ENCODE peak calls at places on chromosomes 7 and 10, in five cellular contexts. G, Z, W, D and I are unnamed samples.

GRCh38 chr10:89341136-89341535 is 13.3 kb downstream of the IFIT3 start:
- DNase-seq in G (no peak), Z (no peak), W (no peak), D (no peak), I (no peak)

GRCh38 chr7:77684030-77684429 is 12.2 kb upstream of the RSBN1L start:
- DNase-seq in G (no peak), Z (peak; percentile 18), W (no peak), D (no peak), I (no peak)

GRCh38 chr10:61452229-61452651 is 941 bp downstream of the TMEM26 start:
- DNase-seq in G (no peak), Z (peak; percentile 32), W (peak; percentile 29), D (no peak), I (no peak)

GRCh38 chr10:128420623-128421022 is 294.4 kb upstream of the MKI67 start:
- DNase-seq in G (no peak), Z (no peak), W (no peak), D (no peak), I (no peak)

GRCh38 chr10:108358912-108359311 is 1194.4 kb upstream of the SORCS1 start:
- DNase-seq in G (no peak), Z (no peak), W (no peak), D (peak; percentile 92), I (no peak)

GRCh38 chr10:12629767-12630165 is 280.4 kb downstream of the CAMK1D start:
- DNase-seq in G (no peak), Z (no peak), W (no peak), D (no peak), I (no peak)

GRCh38 chr10:29630205-29631048 is 4.3 kb downstream of the SVIL start:
- DNase-seq in G (no peak), Z (no peak), W (no peak), D (peak; percentile 76), I (no peak)

GRCh38 chr7:33395340-33395739 is 266.0 kb downstream of the BBS9 start:
- DNase-seq in G (no peak), Z (no peak), W (no peak), D (no peak), I (no peak)

GRCh38 chr7:27130540-27131389 is at the start of gene HOXA4:
- DNase-seq in G (peak; percentile 73), Z (peak; percentile 49), W (peak; percentile 90), D (peak; percentile 84), I (peak; percentile 64)

GRCh38 chr7:2214636-2215035 is 18.1 kb downstream of the MAD1L1 start:
- DNase-seq in G (no peak), Z (no peak), W (no peak), D (no peak), I (no peak)

GRCh38 chr10:113084031-113084430 is 134.0 kb downstream of the TCF7L2 start:
- DNase-seq in G (no peak), Z (no peak), W (no peak), D (no peak), I (no peak)

GRCh38 chr7:4123823-4124222 is 558.3 kb upstream of the FOXK1 start:
- DNase-seq in G (no peak), Z (no peak), W (no peak), D (peak; percentile 54), I (no peak)

GRCh38 chr10:88110822-88111221 is 247.4 kb downstream of the PTEN start:
- DNase-seq in G (no peak), Z (no peak), W (no peak), D (no peak), I (no peak)

GRCh38 chr10:73956476-73957338 is 41.2 kb upstream of the VCL start:
- DNase-seq in G (peak; percentile 67), Z (peak; percentile 34), W (no peak), D (peak; percentile 67), I (peak; percentile 11)

GRCh38 chr10:104067525-104067924 is 18.2 kb downstream of the COL17A1 start:
- DNase-seq in G (no peak), Z (peak; percentile 55), W (no peak), D (no peak), I (no peak)

GRCh38 chr10:49601857-49602256 is 8.3 kb upstream of the SLC18A3 start:
- DNase-seq in G (no peak), Z (no peak), W (no peak), D (peak; percentile 87), I (no peak)

GRCh38 chr7:84092207-84092606 is 102.4 kb downstream of the SEMA3A start:
- DNase-seq in G (peak; percentile 10), Z (no peak), W (no peak), D (peak; percentile 35), I (no peak)

GRCh38 chr10:76885815-76886214 is 751.8 kb downstream of the KCNMA1 start:
- DNase-seq in G (no peak), Z (no peak), W (no peak), D (no peak), I (no peak)

GRCh38 chr7:151135866-151136514 is 31.5 kb downstream of the GBX1 start:
- DNase-seq in G (no peak), Z (no peak), W (peak; percentile 10), D (no peak), I (no peak)

DNA sequence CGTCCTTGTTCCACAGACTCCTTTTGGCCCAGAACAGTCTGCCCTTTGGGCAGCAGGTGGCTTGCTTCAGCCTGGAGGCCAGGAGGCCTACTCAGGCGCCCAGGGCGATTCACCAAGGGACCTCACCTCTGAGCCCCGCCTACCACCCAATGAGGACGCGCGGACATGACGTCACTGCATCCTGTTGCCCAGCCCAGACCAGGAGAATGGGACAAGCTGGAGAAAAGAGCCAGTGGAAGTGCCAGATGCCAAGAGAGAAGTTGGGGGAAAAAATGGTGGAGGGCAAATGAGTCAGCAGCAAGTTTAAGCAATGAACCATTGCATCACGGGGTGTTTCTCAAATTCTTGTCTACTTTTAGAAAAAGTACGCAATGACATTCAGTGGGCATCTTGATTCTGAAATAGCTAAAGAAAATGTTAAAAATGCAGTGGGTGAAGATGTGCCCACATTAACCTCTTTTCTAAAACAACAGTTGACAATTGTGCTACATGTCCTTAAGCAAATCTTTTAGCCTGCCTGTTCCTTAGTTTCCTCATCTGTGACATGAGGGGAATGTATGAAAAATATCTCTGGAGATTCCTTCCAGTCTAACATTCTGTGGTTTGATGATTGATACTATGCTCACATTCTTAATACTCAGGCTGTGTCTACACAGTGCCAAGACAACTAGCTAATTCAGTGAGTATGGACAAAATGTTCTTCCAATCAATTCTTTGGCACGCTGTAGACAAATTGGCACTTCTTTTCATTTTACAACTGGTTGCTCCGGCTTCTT is 23.9 kb upstream of the LEP start:
- DNase-seq in G (no peak), Z (no peak), W (no peak), D (peak; percentile 7), I (no peak)
- H3K4me1 ChIP-seq in G (no peaks in the 10 kb centered on the region), Z (no peaks in the 10 kb centered on the region), W (no peaks in the 10 kb centered on the region), D (peaks cover 13% of the 10 kb centered on the region), I (no peaks in the 10 kb centered on the region)

GRCh38 chr10:132904169-132904813 is 38.1 kb downstream of the CFAP46 start:
- DNase-seq in G (no peak), Z (peak; percentile 56), W (no peak), D (peak; percentile 68), I (no peak)
- H3K4me3 ChIP-seq in G (no peak overlapping the region), Z (no peak overlapping the region), W (no peak overlapping the region), D (no peak overlapping the region), I (no peak overlapping the region)

DNA sequence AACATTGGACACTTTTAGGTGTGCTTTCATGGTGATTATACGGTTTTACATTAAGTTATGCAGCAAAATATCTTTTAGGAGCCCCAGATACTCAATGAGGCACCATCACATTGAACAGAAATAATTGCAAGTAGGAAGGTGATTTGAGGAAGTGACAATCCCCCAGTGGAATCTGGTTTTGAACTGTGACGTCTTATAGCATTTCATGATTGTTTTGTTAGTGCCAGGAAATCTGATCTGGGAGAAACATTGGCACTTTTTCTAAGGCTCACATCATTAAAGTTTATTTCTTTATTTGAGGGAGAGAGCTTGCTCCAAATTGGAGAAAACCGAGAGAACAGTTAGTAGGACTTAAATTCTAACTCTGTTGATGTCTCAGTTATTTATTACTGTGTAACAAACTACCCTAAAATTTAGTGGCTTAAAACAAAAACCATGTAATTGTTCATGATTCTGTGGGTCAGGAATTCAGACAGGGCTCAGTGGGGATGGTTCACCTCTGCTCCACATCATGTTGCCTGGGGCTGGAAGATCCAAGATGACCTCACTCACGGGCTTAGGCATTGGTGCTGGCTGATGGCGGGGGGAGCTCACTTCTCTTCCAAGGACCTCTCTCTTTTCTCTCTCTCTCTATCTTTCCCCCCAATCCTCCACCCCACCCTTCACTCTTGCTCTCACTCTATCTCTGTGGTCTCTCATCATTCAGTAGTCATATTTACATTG is 78.2 kb upstream of the STEAP1B start:
- DNase-seq in G (no peak), Z (no peak), W (no peak), D (peak; percentile 76), I (no peak)
- H3K4me1 ChIP-seq in G (no peaks in the 10 kb centered on the region), Z (peaks cover 3% of the 10 kb centered on the region), W (no peaks in the 10 kb centered on the region), D (peaks cover 44% of the 10 kb centered on the region), I (no peaks in the 10 kb centered on the region)

DNA sequence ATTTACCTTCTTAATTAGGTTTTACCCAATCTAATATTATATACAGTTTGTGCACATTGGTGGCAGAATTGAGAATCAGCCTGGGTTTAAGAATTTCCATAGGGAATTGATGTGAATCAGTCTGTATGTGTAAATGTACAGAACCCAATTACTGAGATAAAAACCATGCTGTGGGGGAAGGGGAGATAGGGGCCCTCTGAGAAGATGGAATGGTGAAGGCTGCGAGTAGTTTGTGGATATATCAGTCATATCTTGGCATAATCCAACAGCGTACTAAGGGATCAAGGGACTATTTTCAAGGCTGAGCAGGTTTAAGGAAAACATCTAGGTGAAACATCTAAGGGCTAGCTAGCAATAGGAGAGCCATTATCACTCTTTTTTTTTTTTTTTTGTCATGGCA is 6.7 kb downstream of the SGPL1 start:
- DNase-seq in G (no peak), Z (no peak), W (no peak), D (no peak), I (no peak)
- H3K4me3 ChIP-seq in G (no peak overlapping the region), Z (no peak overlapping the region), W (no peak overlapping the region), D (no peak overlapping the region), I (no peak overlapping the region)

GRCh38 chr7:43568529-43568928 is 14.4 kb upstream of the STK17A start:
- DNase-seq in G (no peak), Z (no peak), W (no peak), D (peak; percentile 93), I (no peak)

GRCh38 chr7:43575506-43575905 is 7.4 kb upstream of the STK17A start:
- DNase-seq in G (no peak), Z (no peak), W (no peak), D (no peak), I (no peak)

GRCh38 chr7:43569424-43569823 is 13.5 kb upstream of the STK17A start:
- DNase-seq in G (no peak), Z (no peak), W (no peak), D (peak; percentile 64), I (no peak)

GRCh38 chr7:43572516-43573049 is 10.3 kb upstream of the STK17A start:
- DNase-seq in G (no peak), Z (no peak), W (no peak), D (peak; percentile 97), I (no peak)

GRCh38 chr7:43570688-43571365 is 12.1 kb upstream of the STK17A start:
- DNase-seq in G (no peak), Z (no peak), W (no peak), D (peak; percentile 54), I (no peak)
- H3K4me1 ChIP-seq in G (peaks cover 5% of the 10 kb centered on the region), Z (no peaks in the 10 kb centered on the region), W (no peaks in the 10 kb centered on the region), D (peaks cover 49% of the 10 kb centered on the region), I (no peaks in the 10 kb centered on the region)

GRCh38 chr10:8133146-8133545 is 78.7 kb downstream of the GATA3 start:
- DNase-seq in G (no peak), Z (no peak), W (no peak), D (no peak), I (no peak)
- H3K4me3 ChIP-seq in G (no peak overlapping the region), Z (no peak overlapping the region), W (no peak overlapping the region), D (no peak overlapping the region), I (no peak overlapping the region)

GRCh38 chr7:44634187-44634838 is 27.9 kb downstream of the OGDH start:
- DNase-seq in G (no peak), Z (no peak), W (no peak), D (no peak), I (no peak)
- H3K4me1 ChIP-seq in G (peaks cover 100% of the 10 kb centered on the region), Z (peaks cover 32% of the 10 kb centered on the region), W (peaks cover 12% of the 10 kb centered on the region), D (peaks cover 66% of the 10 kb centered on the region), I (peaks cover 99% of the 10 kb centered on the region)